ENCODE peak calls at places on chromosomes 11 and 22, in six cellular contexts. I is colonic mucosa, P is GM23338, V is adrenal gland, G is neural crest cell, Z is AG04449. T is an unnamed sample.

GRCh38 chr22:29128891-29129643 is 56.2 kb downstream of the KREMEN1 start:
- DNase-seq in I (no peak), P (no peak), V (no peak), G (no peak), Z (no peak), T (no peak)

GRCh38 chr11:94754819-94755218 is 13.3 kb upstream of the AMOTL1 start:
- DNase-seq in I (no peak), P (no peak), V (no peak), G (no peak), Z (no peak), T (no peak)

GRCh38 chr11:72634016-72634415 is 40.2 kb downstream of the PDE2A start:
- DNase-seq in I (no peak), P (no peak), V (no peak), G (no peak), Z (no peak), T (no peak)

GRCh38 chr22:37820350-37820749 is 2.8 kb upstream of the GALR3 start:
- DNase-seq in I (no peak), P (no peak), V (no peak), G (no peak), Z (no peak), T (no peak)

GRCh38 chr11:91396243-91397133 is 828.1 kb upstream of the FAT3 start:
- DNase-seq in I (no peak), P (no peak), V (no peak), G (no peak), Z (no peak), T (no peak)

GRCh38 chr11:128709402-128709801 is 15.5 kb downstream of the FLI1 start:
- DNase-seq in I (no peak), P (no peak), V (no peak), G (no peak), Z (peak; percentile 88), T (peak; percentile 62)

GRCh38 chr11:97761175-97761574 is 1259.6 kb upstream of the CNTN5 start:
- DNase-seq in I (no peak), P (no peak), V (no peak), G (no peak), Z (no peak), T (no peak)

GRCh38 chr11:120517390-120518315 is 6.1 kb downstream of the GRIK4 start:
- DNase-seq in I (no peak), P (no peak), V (no peak), G (no peak), Z (no peak), T (no peak)

GRCh38 chr11:36364551-36364950 is 68.5 kb downstream of the PRR5L start:
- DNase-seq in I (peak; percentile 78), P (no peak), V (no peak), G (no peak), Z (no peak), T (no peak)

GRCh38 chr11:119427279-119427678 is 4.3 kb upstream of the THY1 start:
- DNase-seq in I (no peak), P (no peak), V (no peak), G (no peak), Z (no peak), T (no peak)

GRCh38 chr11:94954753-94955152 is 18.6 kb downstream of the CWC15 start:
- DNase-seq in I (no peak), P (no peak), V (no peak), G (no peak), Z (no peak), T (no peak)

GRCh38 chr11:76153609-76153949 is 52.7 kb downstream of the WNT11 start:
- DNase-seq in I (no peak), P (no peak), V (peak; percentile 58), G (peak; percentile 23), Z (peak; percentile 9), T (no peak)

GRCh38 chr11:5694642-5695041 is 5.1 kb downstream of the TRIM22 start:
- DNase-seq in I (no peak), P (no peak), V (no peak), G (no peak), Z (no peak), T (no peak)

GRCh38 chr22:47655930-47656329 is 893.5 kb downstream of the TBC1D22A start:
- DNase-seq in I (no peak), P (no peak), V (no peak), G (no peak), Z (no peak), T (no peak)

GRCh38 chr11:109926941-109927340 is 166.3 kb upstream of the ZC3H12C start:
- DNase-seq in I (no peak), P (no peak), V (no peak), G (no peak), Z (no peak), T (no peak)

GRCh38 chr22:50733521-50734342 is 4.3 kb upstream of the ACR start:
- DNase-seq in I (no peak), P (no peak), V (peak; percentile 59), G (no peak), Z (no peak), T (peak; percentile 9)

GRCh38 chr11:105206633-105207032 is 67.1 kb upstream of the CARD18 start:
- DNase-seq in I (no peak), P (no peak), V (no peak), G (no peak), Z (no peak), T (no peak)

GRCh38 chr11:9688716-9689511 is 25.0 kb downstream of the SWAP70 start:
- DNase-seq in I (no peak), P (no peak), V (peak; percentile 65), G (no peak), Z (no peak), T (no peak)

GRCh38 chr11:15852179-15852578 is 504.2 kb downstream of the SOX6 start:
- DNase-seq in I (no peak), P (peak; percentile 53), V (no peak), G (no peak), Z (no peak), T (peak; percentile 37)

GRCh38 chr11:29962243-29962642 is 54.6 kb downstream of the KCNA4 start:
- DNase-seq in I (no peak), P (peak; percentile 87), V (no peak), G (no peak), Z (no peak), T (peak; percentile 30)

GRCh38 chr11:73361953-73362776 is 14.0 kb upstream of the RELT start:
- DNase-seq in I (no peak), P (peak; percentile 92), V (no peak), G (no peak), Z (no peak), T (peak; percentile 65)

GRCh38 chr11:2996976-2997375 is 4.8 kb upstream of the NAP1L4 start:
- DNase-seq in I (no peak), P (no peak), V (peak; percentile 35), G (no peak), Z (no peak), T (no peak)

GRCh38 chr11:85685820-85686459 is at the start of gene CCDC89:
- DNase-seq in I (peak; percentile 59), P (peak; percentile 46), V (peak; percentile 86), G (no peak), Z (peak; percentile 58), T (no peak)

GRCh38 chr22:27654536-27655445 is 146.8 kb downstream of the MN1 start:
- DNase-seq in I (no peak), P (peak; percentile 85), V (no peak), G (no peak), Z (no peak), T (no peak)

DNA sequence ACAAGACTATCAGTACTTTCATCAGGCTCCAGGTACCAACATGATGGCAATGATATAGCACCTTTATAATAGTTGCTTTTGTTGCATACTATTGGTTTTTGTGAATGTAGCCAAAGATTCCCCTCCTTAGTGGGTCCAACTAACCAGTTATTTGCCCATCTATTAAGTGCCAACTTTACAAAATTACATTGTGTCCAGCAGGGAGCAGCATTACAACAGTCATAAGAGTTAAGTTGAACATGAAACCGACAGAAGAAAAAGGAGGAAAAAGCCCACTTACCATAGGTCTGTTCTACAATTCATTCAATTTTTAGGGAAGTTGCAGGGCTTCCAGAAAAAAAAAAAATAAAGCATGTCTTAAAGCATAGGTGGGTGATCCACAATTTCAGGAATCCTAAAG is 21.6 kb downstream of the IMMP1L start:
- DNase-seq in I (no peak), P (peak; percentile 72), V (no peak), G (peak; percentile 4), Z (no peak), T (peak; percentile 30)
- TF ChIP-seq CTCF in I (no peak), P (peak; percentile 53), V (peak; percentile 49), G (peak; percentile 54), Z (peak; percentile 26), T (no peak)

DNA sequence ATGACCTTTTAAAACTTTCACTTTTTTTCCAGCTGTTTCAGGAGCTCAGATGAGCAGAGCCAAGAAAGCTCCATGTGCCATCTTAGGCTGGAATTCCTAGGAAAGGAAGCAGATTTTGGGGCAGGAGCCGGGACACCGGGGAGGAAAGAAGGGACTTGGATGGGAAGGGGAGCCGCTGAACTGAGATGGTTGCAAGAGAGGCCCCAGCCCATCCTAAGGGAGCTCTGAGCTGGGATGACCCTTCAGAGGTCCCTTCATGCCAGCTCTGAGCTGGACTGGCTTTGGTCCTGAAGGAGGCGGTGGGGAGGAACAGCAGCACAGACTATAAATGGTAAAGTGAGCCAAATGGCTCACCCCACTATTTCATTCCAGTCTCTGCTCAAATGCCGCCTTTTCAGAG is 55.2 kb upstream of the SLC22A12 start:
- DNase-seq in I (no peak), P (no peak), V (no peak), G (no peak), Z (no peak), T (no peak)
- TF ChIP-seq CTCF in I (no peak), P (no peak), V (no peak), G (no peak), Z (no peak), T (no peak)

DNA sequence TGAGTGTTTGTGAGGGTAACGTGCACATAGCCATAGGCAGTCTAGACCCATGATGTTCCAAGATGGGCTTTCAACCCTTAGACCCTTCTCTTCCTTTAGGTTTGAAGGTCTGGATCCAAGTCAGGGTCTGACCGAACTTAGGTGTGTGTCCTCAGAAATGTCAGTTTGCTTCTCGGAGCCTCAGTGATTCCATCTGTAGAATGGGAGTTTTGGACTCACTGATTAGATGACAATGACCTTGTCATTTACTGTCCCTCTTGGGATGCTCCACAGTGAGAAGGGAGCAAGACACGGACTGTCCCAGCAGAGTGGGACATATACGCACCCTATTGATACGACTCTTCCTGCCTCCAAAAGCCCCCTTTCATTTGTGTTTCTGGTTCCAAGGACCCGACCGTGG is 37.7 kb downstream of the ANO1 start:
- DNase-seq in I (no peak), P (no peak), V (no peak), G (no peak), Z (no peak), T (no peak)
- TF ChIP-seq CTCF in I (no peak), P (no peak), V (no peak), G (no peak), Z (no peak), T (no peak)

GRCh38 chr11:67494371-67495233 is 10.6 kb downstream of the PITPNM1 start:
- DNase-seq in I (no peak), P (peak; percentile 42), V (no peak), G (no peak), Z (no peak), T (no peak)
- TF ChIP-seq CTCF in I (no peak), P (no peak), V (no peak), G (no peak), Z (no peak), T (no peak)

DNA sequence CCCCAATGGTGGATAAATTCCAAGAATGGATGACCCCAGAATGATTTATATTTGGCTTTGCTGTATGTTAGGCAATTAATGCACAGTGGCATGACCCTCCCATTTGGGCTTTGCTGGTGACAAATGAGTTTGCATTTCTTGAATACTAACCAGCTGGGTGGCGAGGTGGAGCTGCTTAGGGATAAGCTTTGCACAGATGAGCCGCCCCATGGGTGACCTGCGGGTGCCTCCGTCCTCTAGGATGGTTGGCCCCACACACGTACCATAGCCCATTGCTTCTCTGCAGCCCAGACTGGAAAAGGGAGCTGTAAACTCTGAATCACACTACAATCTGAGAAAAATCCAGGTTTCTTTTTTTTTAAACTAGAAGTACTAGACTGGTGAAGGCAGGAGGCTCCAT is 94.6 kb downstream of the NTM start:
- DNase-seq in I (no peak), P (no peak), V (no peak), G (no peak), Z (no peak), T (no peak)
- TF ChIP-seq CTCF in I (no peak), P (no peak), V (no peak), G (no peak), Z (no peak), T (no peak)